ENCODE peak calls at places on chromosome 1, in nine cellular contexts. L is prostate gland, V is esophagus muscularis mucosa, F is K562, E is GM23338, Z is breast epithelium, W is suprapubic skin, K is HCT116, S is SK-N-SH. Q is an unnamed sample.

GRCh38 chr1:162902372-162902771 is 41.4 kb upstream of the CCDC190 start:
- DNase-seq in Z (no peak), E (no peak), W (no peak), S (no peak), L (no peak), K (no peak), F (no peak), V (no peak), Q (no peak)

GRCh38 chr1:58763214-58763613 is 20.6 kb downstream of the JUN start:
- DNase-seq in K (no peak), W (no peak), V (no peak), E (no peak), L (no peak), F (no peak), Z (no peak), S (no peak), Q (no peak)

GRCh38 chr1:46474580-46474979 is 15.1 kb upstream of the DMBX1 start:
- DNase-seq in E (no peak), K (no peak), W (no peak), F (no peak), Z (no peak), S (peak), L (no peak), V (no peak), Q (no peak)

GRCh38 chr1:198179556-198179981 is 22.8 kb downstream of the NEK7 start:
- DNase-seq in K (no peak), Z (no peak), W (no peak), L (no peak), F (no peak), V (no peak), S (no peak), E (no peak), Q (no peak)

GRCh38 chr1:25018878-25019277 is 88.8 kb upstream of the RUNX3 start:
- DNase-seq in W (no peak), F (no peak), S (no peak), V (no peak), K (no peak), Z (no peak), E (no peak), L (no peak), Q (no peak)

GRCh38 chr1:206036661-206037455 is 13.2 kb upstream of the CTSE start:
- DNase-seq in K (no peak), V (no peak), L (no peak), Z (no peak), S (no peak), E (no peak), W (no peak), F (no peak), Q (no peak)

GRCh38 chr1:111852216-111852615 is 96.5 kb downstream of the DDX20 start:
- DNase-seq in Z (no peak), F (no peak), E (no peak), S (no peak), L (no peak), V (no peak), W (no peak), K (no peak), Q (no peak)

GRCh38 chr1:23598424-23598823 is 39.1 kb upstream of the ID3 start:
- DNase-seq in E (peak), W (no peak), V (no peak), K (no peak), Z (no peak), S (peak), F (no peak), L (no peak), Q (no peak)

GRCh38 chr1:28860332-28861073 is 48.5 kb downstream of the OPRD1 start:
- DNase-seq in E (no peak), W (no peak), Z (no peak), S (no peak), L (no peak), V (no peak), K (no peak), F (peak), Q (no peak)

GRCh38 chr1:228267962-228268890 is 60.4 kb downstream of the OBSCN start:
- DNase-seq in W (no peak), V (no peak), E (peak), L (no peak), S (no peak), F (peak), Z (no peak), K (no peak), Q (no peak)
- H3K27ac ChIP-seq in W (no peak), V (no peak), E (no peak), L (no peak), S (no peak), F (no peak), Z (no peak), K (no peak), Q (no peak)

GRCh38 chr1:119091618-119092017 is 48.8 kb downstream of the WARS2 start:
- DNase-seq in F (no peak), Z (no peak), W (no peak), L (no peak), K (no peak), V (no peak), E (no peak), S (no peak), Q (no peak)
- TF ChIP-seq POLR2AphosphoS5 in F (no peak), Z (no peak), W (no peak), L (no peak), K (no peak), V (no peak), E (no peak), S (no peak), Q (no peak)

DNA sequence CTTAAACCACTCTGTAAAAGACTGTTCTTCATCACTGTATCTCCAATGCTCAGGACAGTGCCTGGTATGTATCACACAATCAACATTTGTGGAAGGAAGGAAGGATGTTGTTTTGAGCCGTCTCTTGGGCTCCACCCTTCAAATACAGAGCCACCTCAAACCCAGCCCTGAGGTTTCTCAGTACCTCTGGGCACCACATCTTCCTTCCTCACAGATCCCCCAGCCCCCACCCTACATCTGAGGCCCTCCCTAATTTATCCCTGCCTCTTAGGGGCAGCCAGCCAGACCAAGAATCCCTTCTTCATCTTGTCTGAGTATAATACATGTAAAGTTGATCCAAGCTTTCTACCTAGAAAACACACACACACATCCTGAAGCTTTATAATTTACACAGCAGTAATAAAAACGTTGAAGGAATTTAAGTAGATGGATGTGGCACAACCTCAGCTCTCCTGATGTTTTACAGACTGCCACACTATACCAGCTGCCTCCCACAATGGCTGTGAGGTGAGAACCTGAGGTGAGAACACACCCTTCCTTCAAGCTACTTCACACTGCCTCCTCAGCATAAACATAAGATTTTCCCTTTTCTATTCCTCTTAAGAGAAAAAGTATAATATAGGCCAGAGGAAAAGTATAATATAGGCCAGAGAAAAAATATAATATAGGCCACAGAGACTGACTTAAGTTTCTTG is 48.5 kb downstream of the CDC7 start:
- DNase-seq in E (no peak), L (no peak), K (no peak), V (peak), W (no peak), Z (no peak), F (no peak), S (no peak), Q (no peak)
- H3K4me3 ChIP-seq in E (no peak), L (no peak), K (no peak), V (no peak), W (no peak), Z (no peak), F (no peak), S (no peak), Q (no peak)

GRCh38 chr1:207832796-207833195 is 78.1 kb downstream of the CD34 start:
- DNase-seq in V (no peak), S (no peak), L (no peak), Z (no peak), F (no peak), K (no peak), W (peak), E (no peak), Q (no peak)
- H3K27ac ChIP-seq in V (peak), S (no peak), L (peak), Z (peak), F (no peak), K (no peak), W (peak), E (no peak), Q (no peak)

GRCh38 chr1:169103443-169103842 is 3.0 kb upstream of the ATP1B1 start:
- DNase-seq in Z (no peak), W (no peak), S (no peak), E (peak), V (no peak), F (no peak), K (no peak), L (no peak), Q (no peak)
- TF ChIP-seq POLR2AphosphoS5 in Z (no peak), W (no peak), S (no peak), E (no peak), V (no peak), F (no peak), K (no peak), L (no peak), Q (no peak)